ENCODE peak calls at places on chromosomes 11 and 22, in five cellular contexts. K is hippocampal formation, Z is foreskin keratinocyte, M is globus pallidus, S is H4. W is an unnamed sample.

GRCh38 chr11:2466869-2467694 is 22.3 kb downstream of the KCNQ1 start:
- DNase-seq in K (no peak), Z (no peak), M (peak; percentile 8), S (no peak), W (no peak)

GRCh38 chr11:86672007-86672621 is at the start of gene ME3:
- DNase-seq in K (peak; percentile 58), Z (peak; percentile 32), M (peak; percentile 38), S (no peak), W (no peak)

GRCh38 chr11:13487661-13488030 is 8.2 kb downstream of the PTH start:
- DNase-seq in K (no peak), Z (peak; percentile 18), M (no peak), S (peak; percentile 33), W (peak; percentile 8)

GRCh38 chr11:62050716-62051115 is 73.1 kb upstream of the INCENP start:
- DNase-seq in K (no peak), Z (no peak), M (no peak), S (no peak), W (no peak)

GRCh38 chr22:24503137-24503850 is 8.2 kb downstream of the UPB1 start:
- DNase-seq in K (peak; percentile 26), Z (no peak), M (peak; percentile 43), S (peak; percentile 13), W (peak; percentile 52)

GRCh38 chr11:115643491-115643995 is 139.3 kb upstream of the CADM1 start:
- DNase-seq in K (no peak), Z (no peak), M (no peak), S (no peak), W (no peak)

GRCh38 chr11:1370186-1371025 is 19.3 kb upstream of the BRSK2 start:
- DNase-seq in K (no peak), Z (no peak), M (no peak), S (no peak), W (no peak)

GRCh38 chr11:65934014-65934413 is 11.3 kb upstream of the TSGA10IP start:
- DNase-seq in K (no peak), Z (no peak), M (no peak), S (no peak), W (no peak)

GRCh38 chr22:49168219-49168813 is 659.4 kb downstream of the BRD1 start:
- DNase-seq in K (no peak), Z (no peak), M (no peak), S (no peak), W (no peak)

GRCh38 chr11:33869511-33870422 is 22.1 kb downstream of the LMO2 start:
- DNase-seq in K (no peak), Z (peak; percentile 27), M (peak; percentile 59), S (no peak), W (peak; percentile 40)

GRCh38 chr11:75203641-75204011 is 36.9 kb upstream of the TPBGL start:
- DNase-seq in K (no peak), Z (no peak), M (no peak), S (no peak), W (no peak)

GRCh38 chr11:69539416-69540117 is 58.1 kb downstream of the LINC01488 start:
- DNase-seq in K (peak; percentile 58), Z (no peak), M (peak; percentile 67), S (no peak), W (no peak)

GRCh38 chr22:40733919-40734318 is 54.6 kb downstream of the MCHR1 start:
- DNase-seq in K (no peak), Z (no peak), M (no peak), S (no peak), W (no peak)

GRCh38 chr11:101128571-101129202 is 926 bp downstream of the PGR start:
- DNase-seq in K (no peak), Z (no peak), M (no peak), S (no peak), W (no peak)

GRCh38 chr11:130166457-130166784 is 6.8 kb downstream of the ST14 start:
- DNase-seq in K (no peak), Z (peak; percentile 96), M (no peak), S (peak; percentile 88), W (peak; percentile 94)

GRCh38 chr22:50083462-50084081 is 1.7 kb downstream of the MLC1 start:
- DNase-seq in K (no peak), Z (peak; percentile 65), M (no peak), S (no peak), W (no peak)

GRCh38 chr11:120130176-120130980 is 7.5 kb downstream of the TRIM29 start:
- DNase-seq in K (no peak), Z (no peak), M (no peak), S (no peak), W (no peak)

GRCh38 chr22:42171946-42172345 is 41.3 kb upstream of the CYP2D6 start:
- DNase-seq in K (peak; percentile 8), Z (no peak), M (peak; percentile 63), S (no peak), W (no peak)

GRCh38 chr11:112762686-112763048 is 198.6 kb upstream of the NCAM1 start:
- DNase-seq in K (no peak), Z (no peak), M (no peak), S (no peak), W (no peak)

W was measured in H54.